ENCODE peak calls at places on chromosome 15, in nine cellular contexts. W is gastrocnemius medialis; U is dorsolateral prefrontal cortex; O is naive thymus-derived CD4-positive, alpha-beta T cell; E is cardiac muscle cell; Y is AG09309; Z is Ammon's horn; N is brain microvascular endothelial cell; J is NCI-H2171 treated with DMSO at 0.1 percent for 48 hours. X is an unnamed sample.

GRCh38 chr15:45804028-45804427 is 169.2 kb downstream of the SQOR start:
- DNase-seq in W (no peak), U (no peak), O (no peak), E (no peak), Y (no peak), Z (no peak), N (no peak), J (no peak), X (no peak)

GRCh38 chr15:63605036-63605435 is 7.8 kb downstream of the FBXL22 start:
- DNase-seq in W (no peak), U (no peak), O (no peak), E (no peak), Y (no peak), Z (no peak), N (no peak), J (no peak), X (no peak)

GRCh38 chr15:74179983-74180688 is 6.6 kb downstream of the ISLR start:
- DNase-seq in W (no peak), U (no peak), O (no peak), E (peak; percentile 72), Y (no peak), Z (no peak), N (peak; percentile 71), J (peak; percentile 57), X (no peak)

GRCh38 chr15:64426845-64427465 is 33.4 kb upstream of the ZNF609 start:
- DNase-seq in W (no peak), U (no peak), O (no peak), E (peak; percentile 75), Y (peak; percentile 21), Z (peak; percentile 30), N (no peak), J (peak; percentile 51), X (no peak)

GRCh38 chr15:89129123-89129815 is 41.0 kb downstream of the ABHD2 start:
- DNase-seq in W (no peak), U (no peak), O (peak; percentile 31), E (peak; percentile 53), Y (no peak), Z (no peak), N (no peak), J (no peak), X (peak; percentile 54)

GRCh38 chr15:91099616-91100560 is at the start of gene SV2B:
- DNase-seq in W (no peak), U (peak; percentile 76), O (peak; percentile 20), E (peak; percentile 38), Y (no peak), Z (peak; percentile 74), N (peak; percentile 35), J (peak; percentile 52), X (peak; percentile 52)

GRCh38 chr15:98881526-98882517 is 125.8 kb downstream of the PGPEP1L start:
- DNase-seq in W (no peak), U (no peak), O (no peak), E (peak; percentile 68), Y (no peak), Z (peak; percentile 33), N (no peak), J (peak; percentile 51), X (no peak)

GRCh38 chr15:98958918-98959639 is 48.5 kb downstream of the PGPEP1L start:
- DNase-seq in W (no peak), U (no peak), O (no peak), E (no peak), Y (no peak), Z (no peak), N (no peak), J (no peak), X (no peak)

GRCh38 chr15:34721802-34722795 is 32.7 kb downstream of the GJD2 start:
- DNase-seq in W (peak; percentile 30), U (peak; percentile 76), O (no peak), E (peak; percentile 51), Y (peak; percentile 52), Z (peak; percentile 82), N (peak; percentile 7), J (peak; percentile 71), X (no peak)

X was measured in T-helper 1 cell.